ENCODE peak calls at places on chromosomes 3 and 15, in six cellular contexts. E is HepG2, V is GM12878, A is upper lobe of left lung, R is A549, Q is K562. N is an unnamed sample.

GRCh38 chr3:106332884-106333283 is 464.1 kb upstream of the CBLB start:
- ATAC-seq in Q (no peak), A (no peak), V (peak), R (peak), E (no peak), N (no peak)

GRCh38 chr15:79656151-79656797 is 224.1 kb downstream of the MINAR1 start:
- ATAC-seq in A (no peak), R (no peak), Q (no peak), E (no peak), V (no peak), N (no peak)

GRCh38 chr3:69166446-69166845 is 44.1 kb upstream of the LMOD3 start:
- ATAC-seq in E (no peak), R (no peak), A (no peak), Q (no peak), V (no peak), N (no peak)

GRCh38 chr3:160828880-160829279 is 72.8 kb downstream of the PPM1L start:
- ATAC-seq in V (no peak), R (no peak), Q (no peak), E (no peak), A (no peak), N (no peak)

GRCh38 chr3:106590259-106590658 is 721.4 kb upstream of the CBLB start:
- ATAC-seq in R (no peak), A (peak), V (no peak), E (no peak), Q (no peak), N (no peak)

GRCh38 chr3:110940074-110940473 is 131.5 kb upstream of the NECTIN3 start:
- ATAC-seq in E (peak), Q (no peak), A (no peak), V (no peak), R (no peak), N (no peak)

GRCh38 chr3:55750525-55750924 is 263.4 kb upstream of the WNT5A start:
- ATAC-seq in E (no peak), A (peak), V (no peak), Q (no peak), R (no peak), N (no peak)

GRCh38 chr15:57557810-57558209 is 33.9 kb upstream of the MYZAP start:
- ATAC-seq in Q (no peak), A (no peak), R (no peak), V (no peak), E (no peak), N (no peak)

GRCh38 chr15:89690276-89691218 is at the start of the genes PEX11A and WDR93:
- ATAC-seq in E (peak), Q (no peak), V (peak), A (peak), R (peak), N (peak)

GRCh38 chr3:19432679-19433078 is 284.4 kb downstream of the KCNH8 start:
- ATAC-seq in R (no peak), Q (no peak), A (no peak), V (no peak), E (no peak), N (no peak)

GRCh38 chr3:50472958-50473357 is 30.5 kb downstream of the CACNA2D2 start:
- ATAC-seq in R (no peak), V (no peak), E (no peak), Q (no peak), A (no peak), N (no peak)

GRCh38 chr15:56812255-56812654 is 78.9 kb upstream of the ZNF280D start:
- ATAC-seq in E (no peak), V (no peak), Q (no peak), A (no peak), R (no peak), N (no peak)

GRCh38 chr3:122916084-122916483 is 111.5 kb downstream of the SEMA5B start:
- ATAC-seq in V (peak), Q (no peak), E (no peak), R (no peak), A (no peak), N (no peak)

GRCh38 chr3:142152349-142152748 is 3.0 kb upstream of the TFDP2 start:
- ATAC-seq in E (peak), V (no peak), R (no peak), A (no peak), Q (no peak), N (no peak)

GRCh38 chr3:112109313-112109712 is 23.1 kb downstream of the C3orf52 start:
- ATAC-seq in A (no peak), E (peak), Q (no peak), V (no peak), R (no peak), N (no peak)

GRCh38 chr3:194277547-194278091 is 73.5 kb downstream of the CPN2 start:
- ATAC-seq in V (no peak), R (no peak), E (peak), A (peak), Q (no peak), N (peak)

GRCh38 chr3:123419850-123420292 is 29.0 kb downstream of the ADCY5 start:
- ATAC-seq in R (no peak), V (no peak), E (no peak), A (no peak), Q (no peak), N (peak)

GRCh38 chr3:167754049-167754448 is 18.5 kb downstream of the SERPINI1 start:
- ATAC-seq in V (peak), A (no peak), R (no peak), Q (no peak), E (no peak), N (no peak)

GRCh38 chr3:182259579-182259978 is 533.7 kb upstream of the ATP11B start:
- ATAC-seq in A (peak), V (no peak), Q (peak), E (peak), R (no peak), N (no peak)

GRCh38 chr15:77255385-77255784 is 164.5 kb downstream of the PEAK1 start:
- ATAC-seq in Q (no peak), V (no peak), R (no peak), E (no peak), A (no peak), N (no peak)

GRCh38 chr15:57651445-57651844 is 55.1 kb upstream of the POLR2M start:
- ATAC-seq in E (no peak), Q (no peak), A (peak), V (no peak), R (no peak), N (peak)

GRCh38 chr3:159586587-159587202 is 401.9 kb upstream of the IL12A start:
- ATAC-seq in R (peak), E (peak), Q (no peak), V (no peak), A (no peak), N (no peak)

GRCh38 chr3:23435318-23435717 is 232.2 kb downstream of the UBE2E2 start:
- ATAC-seq in Q (no peak), V (no peak), A (no peak), E (no peak), R (peak), N (no peak)

GRCh38 chr15:84883916-84884781 is at the start of gene SLC28A1:
- ATAC-seq in E (peak), A (peak), V (no peak), Q (peak), R (no peak), N (no peak)

GRCh38 chr3:116046350-116046749 is 398.9 kb downstream of the LSAMP start:
- ATAC-seq in A (no peak), V (no peak), E (no peak), Q (peak), R (no peak), N (no peak)

GRCh38 chr15:78225783-78226541 is 8.4 kb downstream of the ACSBG1 start:
- ATAC-seq in R (no peak), V (peak), E (no peak), Q (no peak), A (no peak), N (no peak)

GRCh38 chr15:31222769-31223345 is 103.8 kb upstream of the KLF13 start:
- ATAC-seq in A (peak), R (no peak), E (no peak), Q (no peak), V (no peak), N (no peak)

GRCh38 chr3:178170698-178171535 is 365.3 kb upstream of the KCNMB2 start:
- ATAC-seq in V (no peak), R (no peak), Q (peak), E (no peak), A (peak), N (peak)

GRCh38 chr3:192870785-192871184 is 46.9 kb downstream of the MB21D2 start:
- ATAC-seq in V (no peak), E (no peak), R (no peak), A (no peak), Q (no peak), N (no peak)

GRCh38 chr15:43958894-43959330 is 132.1 kb downstream of the WDR76 start:
- ATAC-seq in E (no peak), V (no peak), Q (no peak), A (peak), R (no peak), N (no peak)

GRCh38 chr15:84840741-84841429 is 23.7 kb downstream of the ALPK3 start:
- ATAC-seq in R (peak), E (peak), V (no peak), Q (no peak), A (peak), N (peak)

GRCh38 chr3:132136334-132136716 is 101.5 kb upstream of the CPNE4 start:
- ATAC-seq in A (no peak), E (no peak), Q (no peak), V (no peak), R (peak), N (no peak)
- H3K27ac ChIP-seq in A (no peak), E (no peak), Q (no peak), V (no peak), R (peak), N (no peak)

GRCh38 chr3:170352936-170353335 is 4.6 kb upstream of the SKIL start:
- ATAC-seq in V (peak), A (no peak), Q (no peak), R (no peak), E (no peak), N (no peak)
- TF ChIP-seq CTCF in V (no peak), A (no peak), Q (no peak), R (no peak), E (no peak), N (no peak)

GRCh38 chr3:126998728-126999127 is 15.8 kb downstream of the PLXNA1 start:
- ATAC-seq in A (no peak), R (no peak), Q (no peak), E (no peak), V (no peak), N (no peak)
- TF ChIP-seq EP300 in A (no peak), R (no peak), Q (no peak), E (no peak), V (no peak), N (no peak)

GRCh38 chr3:66465034-66465433 is 35.8 kb downstream of the LRIG1 start:
- ATAC-seq in Q (no peak), E (no peak), R (no peak), V (no peak), A (no peak), N (peak)

GRCh38 chr3:66463734-66464511 is 36.9 kb downstream of the LRIG1 start:
- ATAC-seq in Q (no peak), R (no peak), E (peak), A (no peak), V (no peak), N (no peak)

GRCh38 chr3:66465587-66465986 is 35.2 kb downstream of the LRIG1 start:
- ATAC-seq in E (no peak), A (no peak), R (no peak), V (no peak), Q (no peak), N (no peak)

GRCh38 chr3:66463054-66463631 is 37.7 kb downstream of the LRIG1 start:
- ATAC-seq in V (no peak), R (no peak), A (peak), Q (no peak), E (peak), N (no peak)

DNA sequence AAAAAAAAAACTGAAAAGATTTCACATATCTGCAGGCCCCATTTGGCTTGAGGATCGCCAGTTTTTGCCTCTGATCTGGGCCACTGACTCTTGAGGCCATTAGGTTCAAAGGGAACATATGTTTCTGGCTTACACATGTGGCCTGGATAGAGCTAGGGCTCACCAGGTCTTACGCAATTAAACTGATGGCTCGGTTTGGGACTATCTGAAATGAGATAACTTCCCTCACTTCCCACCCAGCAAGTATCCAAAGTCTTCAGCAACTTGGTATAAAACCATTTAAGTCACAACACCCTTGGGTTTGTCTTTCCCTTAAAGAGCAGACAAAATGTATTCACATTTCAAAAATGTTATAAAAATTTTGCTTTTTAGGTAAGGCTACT is 36.3 kb downstream of the LRIG1 start:
- ATAC-seq in R (no peak), E (peak), V (no peak), Q (no peak), A (peak), N (peak)
- H3K27ac ChIP-seq in R (no peak), E (peak), V (no peak), Q (no peak), A (no peak), N (peak)

DNA sequence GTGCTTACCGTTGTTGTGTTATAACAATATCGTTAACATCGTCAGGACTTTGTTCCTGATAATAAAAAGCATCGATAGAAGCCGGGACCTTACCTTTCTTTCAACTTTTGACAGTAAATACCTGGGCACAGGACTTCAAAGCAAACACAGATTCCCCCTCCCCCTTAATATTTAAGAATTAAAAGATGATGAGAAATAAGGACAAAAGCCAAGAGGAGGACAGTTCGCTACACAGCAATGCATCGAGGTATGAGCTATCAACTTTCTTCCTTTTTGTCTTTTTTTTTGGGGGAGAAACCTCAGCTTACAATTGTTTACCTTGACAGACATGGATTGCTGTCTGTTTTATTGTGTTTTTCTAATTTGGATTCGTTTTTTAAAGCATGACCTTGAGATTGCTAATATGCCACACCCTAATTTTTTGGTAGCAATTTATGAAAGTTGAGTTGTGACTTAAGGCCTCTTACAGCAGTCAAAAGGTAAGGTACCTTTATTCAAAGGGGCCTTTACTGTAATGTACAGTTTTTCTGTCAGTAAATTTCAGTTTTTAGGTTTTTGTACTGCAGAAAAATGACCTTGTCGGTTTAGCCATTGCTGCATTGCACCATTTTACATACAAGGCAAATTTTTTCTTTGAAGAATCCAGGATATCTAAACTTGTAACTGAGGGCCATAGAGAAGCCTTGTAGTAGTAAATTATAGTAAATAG is 1.1 kb downstream of the CHD2 start:
- ATAC-seq in Q (no peak), V (no peak), E (no peak), A (no peak), R (no peak), N (no peak)
- TF ChIP-seq CTCF in Q (no peak), V (no peak), E (no peak), A (no peak), R (no peak), N (no peak)

GRCh38 chr3:15331606-15332404 is 581 bp downstream of the SH3BP5 start:
- ATAC-seq in V (peak), Q (peak), R (peak), E (peak), A (peak), N (peak)

GRCh38 chr3:15331072-15331605 is 1.2 kb downstream of the SH3BP5 start:
- ATAC-seq in R (no peak), A (no peak), E (no peak), V (peak), Q (no peak), N (peak)

GRCh38 chr3:15333099-15333956 is 942 bp upstream of the SH3BP5 start:
- ATAC-seq in E (no peak), A (no peak), Q (no peak), V (no peak), R (no peak), N (no peak)

GRCh38 chr3:15333957-15334263 is 1.5 kb upstream of the SH3BP5 start:
- ATAC-seq in V (no peak), R (no peak), Q (no peak), A (no peak), E (no peak), N (no peak)

DNA sequence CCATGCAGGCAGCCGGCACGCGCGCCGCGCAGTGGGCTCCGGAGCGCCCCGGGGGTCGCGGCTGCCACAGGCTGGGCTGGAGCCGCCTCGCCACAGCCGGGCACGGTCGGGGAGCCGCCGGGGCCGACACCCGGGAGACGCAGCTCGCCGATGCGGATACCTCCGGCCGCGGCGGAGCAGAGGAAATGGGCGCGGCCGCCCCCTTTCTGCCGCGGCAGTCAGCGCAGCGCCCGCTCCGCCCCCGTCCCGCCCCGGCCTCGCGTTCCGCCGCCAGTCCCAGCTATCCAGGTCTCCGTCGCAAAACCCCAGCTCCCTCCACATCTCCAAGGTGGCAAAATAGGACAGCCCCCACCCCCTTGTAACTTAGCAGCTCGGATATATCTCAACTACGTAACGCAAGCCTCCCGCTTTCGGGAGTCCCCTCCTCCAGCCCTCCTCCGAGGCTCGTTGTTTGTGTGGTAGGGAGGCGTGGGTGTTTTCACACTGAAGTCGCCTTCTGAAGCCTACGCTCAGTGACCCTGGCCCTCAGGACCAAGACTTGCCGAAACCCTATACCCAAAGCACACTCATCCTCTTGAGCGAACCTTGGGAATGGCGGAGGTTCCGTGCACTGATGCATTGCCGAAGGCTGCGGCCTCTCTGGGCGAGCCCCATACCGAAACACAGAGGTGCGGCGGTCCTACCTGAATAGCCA is at the start of gene SH3BP5:
- ATAC-seq in E (peak), A (peak), R (peak), Q (peak), V (peak), N (peak)
- TF ChIP-seq EP300 in E (no peak), A (no peak), R (no peak), Q (no peak), V (no peak), N (no peak)

N was measured in gastroesophageal sphincter.